ENCODE peak calls at places on chromosomes 2 and 18, in five cellular contexts. R is KBM-7; O is effector CD8-positive, alpha-beta T cell; H is H9; T is AML-193. X is an unnamed sample.
A peak's percentile ranks its signal among the peaks of the same experiment; 100 is the strongest.

GRCh38 chr2:133143649-133144048 is 424.6 kb downstream of the NCKAP5 start:
- DNase-seq in R (no peak), O (no peak), H (no peak), T (no peak), X (no peak)

GRCh38 chr2:99880148-99880983 is 262.0 kb downstream of the AFF3 start:
- DNase-seq in R (no peak), O (no peak), H (no peak), T (no peak), X (no peak)

GRCh38 chr18:23226386-23226785 is 91.1 kb downstream of the CABLES1 start:
- DNase-seq in R (no peak), O (no peak), H (no peak), T (no peak), X (peak; percentile 32)

GRCh38 chr2:233118601-233119000 is 58.5 kb downstream of the INPP5D start:
- DNase-seq in R (no peak), O (no peak), H (no peak), T (no peak), X (no peak)

GRCh38 chr2:240886678-240887574 is 9.0 kb downstream of the MAB21L4 start:
- DNase-seq in R (no peak), O (no peak), H (no peak), T (no peak), X (no peak)

GRCh38 chr2:149538138-149538833 is 49.3 kb downstream of the MMADHC start:
- DNase-seq in R (no peak), O (no peak), H (no peak), T (no peak), X (no peak)

GRCh38 chr2:120348134-120349103 is 2.5 kb downstream of the INHBB start:
- DNase-seq in R (no peak), O (no peak), H (no peak), T (no peak), X (no peak)

GRCh38 chr2:86566158-86566827 is 3.0 kb upstream of the CHMP3 start:
- DNase-seq in R (no peak), O (no peak), H (no peak), T (no peak), X (no peak)

GRCh38 chr2:201313362-201313761 is 43.8 kb downstream of the FLACC1 start:
- DNase-seq in R (no peak), O (no peak), H (no peak), T (no peak), X (no peak)

GRCh38 chr2:38178556-38179419 is 102.8 kb upstream of the CYP1B1 start:
- DNase-seq in R (peak; percentile 66), O (no peak), H (no peak), T (peak; percentile 79), X (peak; percentile 97)

GRCh38 chr18:49251451-49251850 is 209.0 kb downstream of the DYM start:
- DNase-seq in R (no peak), O (no peak), H (no peak), T (no peak), X (no peak)

GRCh38 chr18:75504469-75504868 is 77.0 kb upstream of the SMIM21 start:
- DNase-seq in R (no peak), O (no peak), H (no peak), T (no peak), X (no peak)

GRCh38 chr18:69586581-69586980 is 185.9 kb downstream of the DOK6 start:
- DNase-seq in R (no peak), O (no peak), H (no peak), T (no peak), X (no peak)

GRCh38 chr18:48959921-48960920 is 9.5 kb upstream of the SMAD7 start:
- DNase-seq in R (no peak), O (no peak), H (peak; percentile 94), T (no peak), X (no peak)

GRCh38 chr18:34315953-34316352 is 91.2 kb upstream of the NOL4 start:
- DNase-seq in R (no peak), O (no peak), H (no peak), T (no peak), X (no peak)

GRCh38 chr2:129805889-129806288 is 173.6 kb upstream of the RAB6C start:
- DNase-seq in R (no peak), O (no peak), H (no peak), T (no peak), X (no peak)

GRCh38 chr18:903703-904102 is 968 bp upstream of the ADCYAP1 start:
- DNase-seq in R (peak; percentile 31), O (no peak), H (peak; percentile 73), T (no peak), X (peak; percentile 22)

GRCh38 chr2:120906914-120907313 is 171.2 kb downstream of the GLI2 start:
- DNase-seq in R (no peak), O (no peak), H (no peak), T (no peak), X (no peak)

GRCh38 chr18:10285283-10285640 is 169.2 kb upstream of the APCDD1 start:
- DNase-seq in R (peak; percentile 77), O (no peak), H (no peak), T (peak; percentile 37), X (peak; percentile 91)

GRCh38 chr2:120436885-120437603 is 91.1 kb downstream of the INHBB start:
- DNase-seq in R (peak; percentile 35), O (no peak), H (peak; percentile 89), T (no peak), X (peak; percentile 17)

GRCh38 chr2:200320344-200320743 is 13.9 kb downstream of the SPATS2L start:
- DNase-seq in R (no peak), O (no peak), H (no peak), T (no peak), X (no peak)

GRCh38 chr2:19545507-19545906 is 187.1 kb upstream of the OSR1 start:
- DNase-seq in R (peak; percentile 5), O (no peak), H (no peak), T (no peak), X (no peak)

GRCh38 chr2:30410217-30410616 is 36.8 kb upstream of the LCLAT1 start:
- DNase-seq in R (no peak), O (no peak), H (no peak), T (no peak), X (no peak)

X was measured in MV-4-11.